ENCODE peak calls at places on chromosomes 13 and 19, in four cellular contexts. Z is GM12878, P is H1, W is HepG2. V is an unnamed sample.

GRCh38 chr19:926595-927043 is 784 bp downstream of the ARID3A start:
- DNase-seq in P (no peak), Z (no peak), W (no peak), V (no peak)

GRCh38 chr13:80217614-80218456 is 123.1 kb downstream of the SPRY2 start:
- DNase-seq in Z (no peak), P (peak), W (no peak), V (peak)

GRCh38 chr19:9857920-9858746 is 23.0 kb downstream of the PIN1 start:
- DNase-seq in P (no peak), W (no peak), Z (no peak), V (no peak)

GRCh38 chr19:40513741-40514315 is 47.0 kb downstream of the SPTBN4 start:
- DNase-seq in P (no peak), W (no peak), Z (no peak), V (no peak)

GRCh38 chr13:53782400-53783030 is 753.9 kb downstream of the OLFM4 start:
- DNase-seq in P (no peak), W (peak), Z (peak), V (peak)

GRCh38 chr19:10000171-10000826 is 10.0 kb downstream of the COL5A3 start:
- DNase-seq in Z (no peak), P (peak), W (peak), V (peak)

GRCh38 chr19:56837004-56837403 is 3.5 kb downstream of the PEG3 start:
- DNase-seq in P (no peak), Z (no peak), W (peak), V (no peak)

GRCh38 chr19:19259741-19260140 is 13.4 kb downstream of the TM6SF2 start:
- DNase-seq in Z (no peak), W (peak), P (no peak), V (peak)

GRCh38 chr19:41932259-41933130 is 4.2 kb upstream of the ERFL start:
- DNase-seq in Z (no peak), P (no peak), W (no peak), V (no peak)

GRCh38 chr13:98977568-98978270 is at the start of gene DOCK9:
- DNase-seq in P (no peak), W (no peak), Z (no peak), V (peak)

GRCh38 chr19:48784527-48784926 is 26.3 kb downstream of the BCAT2 start:
- DNase-seq in P (no peak), W (no peak), Z (no peak), V (no peak)

GRCh38 chr13:40120288-40120687 is 464.8 kb downstream of the COG6 start:
- DNase-seq in P (no peak), Z (no peak), W (no peak), V (no peak)

GRCh38 chr19:50646074-50646807 is 3.0 kb upstream of the C19orf81 start:
- DNase-seq in W (no peak), P (no peak), Z (no peak), V (no peak)

DNA sequence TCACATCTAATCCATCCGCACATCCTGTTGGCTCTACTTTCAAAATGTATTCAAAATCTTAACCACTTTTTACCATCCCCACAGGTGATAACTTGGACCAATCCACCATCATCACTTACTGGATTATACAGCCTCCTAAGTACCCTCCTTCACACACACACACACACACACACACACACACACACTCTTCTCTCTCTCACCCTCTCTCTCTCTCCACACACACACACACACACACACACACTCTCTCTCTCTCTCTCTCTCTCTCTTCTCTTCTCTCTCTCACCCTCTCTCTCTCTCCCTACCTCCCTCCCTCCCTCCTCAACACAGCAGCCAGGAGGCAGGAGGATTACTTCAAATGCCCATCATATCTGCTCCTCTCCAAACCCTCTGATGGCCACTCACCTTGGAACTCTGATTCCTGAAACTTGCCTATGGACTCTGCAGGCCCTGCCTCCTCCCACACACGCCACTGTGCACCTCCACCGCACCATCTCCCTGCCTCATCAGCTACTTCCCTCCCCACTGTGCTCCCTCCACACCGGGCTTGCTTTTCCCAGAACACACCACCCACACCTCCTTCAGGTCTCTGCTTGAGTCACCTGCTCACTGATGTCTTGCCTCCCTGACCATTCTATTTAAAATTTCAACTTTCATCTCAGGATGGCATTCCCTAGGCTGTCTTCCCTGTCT is 39.7 kb downstream of the RCBTB2 start:
- DNase-seq in W (no peak), P (no peak), Z (no peak), V (no peak)
- TF ChIP-seq SUZ12 in W (no peak), P (no peak), Z (no peak), V (no peak)

GRCh38 chr13:42895781-42896180 is 96.3 kb downstream of the EPSTI1 start:
- DNase-seq in W (no peak), Z (no peak), P (no peak), V (no peak)

GRCh38 chr13:42894765-42895181 is 97.3 kb downstream of the EPSTI1 start:
- DNase-seq in P (no peak), Z (no peak), W (no peak), V (no peak)

GRCh38 chr13:42891591-42891990 is 100.5 kb downstream of the EPSTI1 start:
- DNase-seq in Z (no peak), P (no peak), W (no peak), V (no peak)

GRCh38 chr13:42892760-42893159 is 99.3 kb downstream of the EPSTI1 start:
- DNase-seq in W (no peak), P (no peak), Z (no peak), V (no peak)

DNA sequence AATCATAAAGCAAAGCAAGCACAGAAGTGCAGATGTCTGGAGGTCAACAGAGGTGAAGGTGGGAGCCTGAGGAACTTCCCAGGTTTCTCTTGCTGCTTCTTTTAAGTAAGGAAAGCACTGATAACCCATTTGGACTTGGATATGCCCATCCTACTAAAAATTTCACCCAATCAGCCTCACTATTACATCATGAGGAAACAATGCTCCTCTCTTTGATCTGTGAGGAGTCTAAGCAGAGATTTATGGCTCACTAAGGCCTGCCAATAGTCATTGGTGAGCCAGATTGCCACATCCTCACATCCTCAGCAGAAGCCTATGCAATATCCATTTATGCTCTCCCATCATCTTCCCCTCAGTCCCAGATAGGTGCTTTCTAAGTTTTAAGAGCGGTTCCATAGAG is 98.7 kb downstream of the EPSTI1 start:
- DNase-seq in P (no peak), Z (no peak), W (no peak), V (no peak)
- TF ChIP-seq YY1 in P (no peak), Z (no peak), W (no peak), V (no peak)

GRCh38 chr13:110634558-110634957 is 19.2 kb downstream of the NAXD start:
- DNase-seq in Z (no peak), W (no peak), P (no peak), V (no peak)
- TF ChIP-seq SUZ12 in Z (no peak), W (no peak), P (no peak), V (no peak)

GRCh38 chr19:29576761-29577661 is 29.1 kb upstream of the POP4 start:
- DNase-seq in P (no peak), Z (peak), W (no peak), V (no peak)
- TF ChIP-seq YY1 in P (no peak), Z (no peak), W (no peak), V (no peak)

GRCh38 chr19:46297700-46298476 is 1.0 kb downstream of the HIF3A start:
- DNase-seq in P (no peak), W (no peak), Z (no peak), V (no peak)
- TF ChIP-seq SUZ12 in P (no peak), W (no peak), Z (no peak), V (no peak)

DNA sequence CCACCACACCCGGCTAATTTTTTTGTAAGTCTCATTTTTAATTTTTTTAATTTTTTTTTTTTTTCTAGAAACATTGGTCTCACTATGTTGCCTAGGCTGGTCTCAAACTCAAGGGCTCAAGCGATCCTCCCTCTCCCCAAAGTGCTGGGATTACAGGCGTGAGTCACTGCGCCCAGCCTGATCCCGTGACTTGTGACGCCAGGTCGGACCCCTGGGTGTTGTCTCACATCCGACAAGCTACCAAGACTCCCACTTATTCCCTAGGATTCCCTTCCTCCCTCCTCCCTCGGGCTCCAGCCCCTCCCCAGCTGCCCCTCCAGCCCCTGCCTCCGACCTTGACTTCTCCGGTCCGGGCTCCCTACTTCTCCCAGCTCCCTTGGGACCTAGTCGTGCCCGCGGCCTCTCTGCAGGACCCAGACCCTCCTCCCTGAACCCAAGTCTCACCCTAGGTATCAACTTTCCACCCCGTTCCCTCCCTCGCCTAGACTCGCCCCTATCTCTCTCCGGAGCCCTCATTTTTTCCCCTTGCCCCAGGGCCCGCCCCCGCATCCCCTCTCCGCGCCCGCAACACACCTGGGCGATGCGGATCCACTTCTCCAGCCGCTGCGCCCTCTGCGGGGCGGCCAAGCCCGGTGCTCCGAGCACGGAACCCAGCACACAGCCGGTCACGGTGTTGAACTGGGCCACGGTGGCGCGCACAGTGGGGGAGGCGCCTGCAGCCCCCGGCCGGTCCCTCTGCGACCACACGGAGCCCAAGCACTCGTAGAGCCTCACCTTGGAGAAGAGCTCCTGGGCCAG is 13.1 kb downstream of the RGL3 start:
- DNase-seq in W (no peak), Z (no peak), P (no peak), V (no peak)
- TF ChIP-seq YY1 in W (no peak), Z (no peak), P (no peak), V (no peak)

V was measured in NT2/D1.